ENCODE peak calls at places on chromosomes 6 and 20, in four cellular contexts. U is Caki2; A is T-helper 9 cell; W is activated naive CD8-positive, alpha-beta T cell treated with anti-CD3 and anti-CD28 coated beads, Interleukin-2, amount 50 U/mL, for 24 hours. N is an unnamed sample.

GRCh38 chr6:6614096-6614964 is 25.8 kb downstream of the LY86 start:
- DNase-seq in U (no peak), A (no peak), W (peak), N (no peak)

GRCh38 chr6:2845880-2846208 is 4.2 kb upstream of the SERPINB1 start:
- DNase-seq in U (no peak), A (no peak), W (no peak), N (no peak)

GRCh38 chr20:10863337-10864060 is 189.7 kb upstream of the JAG1 start:
- DNase-seq in U (peak), A (no peak), W (no peak), N (no peak)

GRCh38 chr6:1715336-1715735 is 105.6 kb downstream of the FOXC1 start:
- DNase-seq in U (no peak), A (no peak), W (no peak), N (no peak)

GRCh38 chr6:7424967-7425807 is 35.6 kb downstream of the RIOK1 start:
- DNase-seq in U (no peak), A (no peak), W (no peak), N (no peak)

GRCh38 chr6:108118791-108119211 is 44.3 kb upstream of the OSTM1 start:
- DNase-seq in U (no peak), A (no peak), W (no peak), N (no peak)

GRCh38 chr20:46631212-46631869 is 19.9 kb downstream of the SLC13A3 start:
- DNase-seq in U (no peak), A (no peak), W (peak), N (no peak)

GRCh38 chr6:30515106-30515505 is 25.8 kb downstream of the HLA-E start:
- DNase-seq in U (no peak), A (no peak), W (no peak), N (no peak)

GRCh38 chr20:36825374-36826104 is 50.4 kb upstream of the TLDC2 start:
- DNase-seq in U (no peak), A (no peak), W (no peak), N (no peak)

GRCh38 chr20:34433391-34433790 is 70.3 kb downstream of the ITCH start:
- DNase-seq in U (no peak), A (no peak), W (no peak), N (no peak)

GRCh38 chr20:63369724-63370622 is 8.8 kb upstream of the CHRNA4 start:
- DNase-seq in U (no peak), A (no peak), W (no peak), N (no peak)

GRCh38 chr20:57464642-57465211 is 60.2 kb downstream of the CTCFL start:
- DNase-seq in U (no peak), A (no peak), W (no peak), N (no peak)

GRCh38 chr20:62741191-62741676 is 32.6 kb downstream of the NTSR1 start:
- DNase-seq in U (no peak), A (no peak), W (no peak), N (no peak)

N was measured in NCI-H1930.